ENCODE peak calls at places on chromosome 7, in four cellular contexts. One of them, this sample, is unnamed.
A peak's percentile ranks its signal among the peaks of the same experiment; 100 is the strongest.

GRCh38 chr7:74604326-74605020 is 53.0 kb upstream of the GTF2I start:
- DNase-seq in NCI-H1092: no peak
- DNase-seq in C1 segment of cervical spinal cord: peak; percentile 6
- DNase-seq in MV-4-11: no peak
- DNase-seq in this sample: no peak

GRCh38 chr7:87797798-87798403 is 78.3 kb downstream of the SLC25A40 start:
- DNase-seq in NCI-H1092: peak; percentile 44
- DNase-seq in C1 segment of cervical spinal cord: no peak
- DNase-seq in MV-4-11: peak; percentile 20
- DNase-seq in this sample: peak; percentile 28

GRCh38 chr7:117264716-117265115 is 58.1 kb downstream of the WNT2 start:
- DNase-seq in NCI-H1092: no peak
- DNase-seq in C1 segment of cervical spinal cord: no peak
- DNase-seq in MV-4-11: no peak
- DNase-seq in this sample: no peak

GRCh38 chr7:98996162-98996552 is 117.8 kb downstream of the TRRAP start:
- DNase-seq in NCI-H1092: no peak
- DNase-seq in C1 segment of cervical spinal cord: no peak
- DNase-seq in MV-4-11: peak; percentile 8
- DNase-seq in this sample: no peak

GRCh38 chr7:82376739-82377138 is 66.8 kb downstream of the CACNA2D1 start:
- DNase-seq in NCI-H1092: no peak
- DNase-seq in C1 segment of cervical spinal cord: no peak
- DNase-seq in MV-4-11: no peak
- DNase-seq in this sample: no peak

GRCh38 chr7:11831727-11832495 is at the start of gene THSD7A:
- DNase-seq in NCI-H1092: peak; percentile 77
- DNase-seq in C1 segment of cervical spinal cord: peak; percentile 50
- DNase-seq in MV-4-11: peak; percentile 30
- DNase-seq in this sample: no peak

GRCh38 chr7:139563856-139564255 is 40.4 kb downstream of the CLEC2L start:
- DNase-seq in NCI-H1092: no peak
- DNase-seq in C1 segment of cervical spinal cord: no peak
- DNase-seq in MV-4-11: no peak
- DNase-seq in this sample: no peak

GRCh38 chr7:151428393-151429231 is 11.3 kb downstream of the CRYGN start:
- DNase-seq in NCI-H1092: no peak
- DNase-seq in C1 segment of cervical spinal cord: no peak
- DNase-seq in MV-4-11: peak; percentile 3
- DNase-seq in this sample: no peak

GRCh38 chr7:142808802-142809583 is 38.2 kb downstream of the PRSS2 start:
- DNase-seq in NCI-H1092: no peak
- DNase-seq in C1 segment of cervical spinal cord: no peak
- DNase-seq in MV-4-11: no peak
- DNase-seq in this sample: no peak

GRCh38 chr7:111796671-111797070 is 234.4 kb upstream of the IMMP2L start:
- DNase-seq in NCI-H1092: no peak
- DNase-seq in C1 segment of cervical spinal cord: no peak
- DNase-seq in MV-4-11: peak; percentile 2
- DNase-seq in this sample: no peak

GRCh38 chr7:272108-272615 is 17.8 kb upstream of the FOXL3 start:
- DNase-seq in NCI-H1092: no peak
- DNase-seq in C1 segment of cervical spinal cord: no peak
- DNase-seq in MV-4-11: no peak
- DNase-seq in this sample: no peak

GRCh38 chr7:134948736-134949135 is 37.6 kb upstream of the AGBL3 start:
- DNase-seq in NCI-H1092: no peak
- DNase-seq in C1 segment of cervical spinal cord: no peak
- DNase-seq in MV-4-11: no peak
- DNase-seq in this sample: no peak

GRCh38 chr7:12643644-12644043 is 43.8 kb upstream of the ARL4A start:
- DNase-seq in NCI-H1092: no peak
- DNase-seq in C1 segment of cervical spinal cord: no peak
- DNase-seq in MV-4-11: peak; percentile 73
- DNase-seq in this sample: no peak

GRCh38 chr7:139972000-139972399 is 90.8 kb downstream of the PARP12 start:
- DNase-seq in NCI-H1092: no peak
- DNase-seq in C1 segment of cervical spinal cord: no peak
- DNase-seq in MV-4-11: no peak
- DNase-seq in this sample: no peak

GRCh38 chr7:84085147-84085546 is 109.4 kb downstream of the SEMA3A start:
- DNase-seq in NCI-H1092: no peak
- DNase-seq in C1 segment of cervical spinal cord: no peak
- DNase-seq in MV-4-11: peak; percentile 53
- DNase-seq in this sample: no peak

GRCh38 chr7:86745019-86745745 is 101.5 kb downstream of the GRM3 start:
- DNase-seq in NCI-H1092: peak; percentile 88
- DNase-seq in C1 segment of cervical spinal cord: no peak
- DNase-seq in MV-4-11: no peak
- DNase-seq in this sample: no peak

GRCh38 chr7:127920787-127921438 is 110.3 kb downstream of the LRRC4 start:
- DNase-seq in NCI-H1092: no peak
- DNase-seq in C1 segment of cervical spinal cord: no peak
- DNase-seq in MV-4-11: peak; percentile 50
- DNase-seq in this sample: no peak

GRCh38 chr7:125670926-125671572 is 741.4 kb upstream of the POT1 start:
- DNase-seq in NCI-H1092: peak; percentile 15
- DNase-seq in C1 segment of cervical spinal cord: no peak
- DNase-seq in MV-4-11: peak; percentile 0
- DNase-seq in this sample: no peak

GRCh38 chr7:17062433-17063383 is 180.9 kb upstream of the AGR3 start:
- DNase-seq in NCI-H1092: no peak
- DNase-seq in C1 segment of cervical spinal cord: no peak
- DNase-seq in MV-4-11: peak; percentile 29
- DNase-seq in this sample: no peak

GRCh38 chr7:55078465-55079372 is 59.9 kb downstream of the EGFR start:
- DNase-seq in NCI-H1092: no peak
- DNase-seq in C1 segment of cervical spinal cord: no peak
- DNase-seq in MV-4-11: no peak
- DNase-seq in this sample: peak; percentile 44

GRCh38 chr7:143023047-143023446 is 3.9 kb downstream of the OR9A2 start:
- DNase-seq in NCI-H1092: no peak
- DNase-seq in C1 segment of cervical spinal cord: no peak
- DNase-seq in MV-4-11: no peak
- DNase-seq in this sample: no peak